ENCODE peak calls at places on chromosomes 5 and 9, in six cellular contexts. U is stimulated activated CD4-positive, alpha-beta T cell treated with anti-CD3 and anti-CD28 coated beads, Interleukin-2, amount 100 ng/mL, for 48 hours; A is GM03348; N is brain microvascular endothelial cell; X is frontal cortex; M is mucosa of gallbladder. L is an unnamed sample.

GRCh38 chr5:81530919-81531318 is 137.0 kb upstream of the ACOT12 start:
- DNase-seq in U (no peak), A (no peak), N (peak), X (no peak), M (no peak), L (no peak)

GRCh38 chr5:52708463-52708862 is 79.3 kb upstream of the ITGA1 start:
- DNase-seq in U (no peak), A (peak), N (no peak), X (no peak), M (no peak), L (no peak)

GRCh38 chr9:18437315-18438200 is 36.4 kb upstream of the ADAMTSL1 start:
- DNase-seq in U (no peak), A (peak), N (peak), X (no peak), M (no peak), L (no peak)

GRCh38 chr9:11933926-11934325 is 759.3 kb upstream of the TYRP1 start:
- DNase-seq in U (no peak), A (peak), N (peak), X (no peak), M (no peak), L (no peak)

GRCh38 chr5:96517294-96517693 is 84.2 kb upstream of the PCSK1 start:
- DNase-seq in U (no peak), A (no peak), N (peak), X (no peak), M (no peak), L (no peak)

GRCh38 chr9:33040792-33041458 is 15.9 kb downstream of the DNAJA1 start:
- DNase-seq in U (no peak), A (no peak), N (no peak), X (no peak), M (no peak), L (no peak)

GRCh38 chr9:34929506-34930102 is 28.5 kb upstream of the PHF24 start:
- DNase-seq in U (peak), A (peak), N (peak), X (no peak), M (no peak), L (no peak)

GRCh38 chr5:1390861-1391600 is 46.1 kb upstream of the CLPTM1L start:
- DNase-seq in U (no peak), A (no peak), N (no peak), X (no peak), M (no peak), L (no peak)

GRCh38 chr9:127065592-127065991 is 56.8 kb downstream of the ANGPTL2 start:
- DNase-seq in U (no peak), A (peak), N (peak), X (no peak), M (no peak), L (no peak)

GRCh38 chr9:91195372-91196012 is 166.2 kb downstream of the AUH start:
- DNase-seq in U (no peak), A (no peak), N (no peak), X (no peak), M (no peak), L (peak)

GRCh38 chr9:130473521-130473920 is 28.8 kb downstream of the ASS1 start:
- DNase-seq in U (no peak), A (no peak), N (no peak), X (no peak), M (no peak), L (no peak)

GRCh38 chr5:150137168-150137957 is 18.3 kb downstream of the PDGFRB start:
- DNase-seq in U (no peak), A (peak), N (peak), X (no peak), M (no peak), L (no peak)

GRCh38 chr9:137878146-137878941 is 762 bp downstream of the CACNA1B start:
- DNase-seq in U (peak), A (peak), N (peak), X (peak), M (no peak), L (no peak)

GRCh38 chr5:1282139-1282992 is 12.5 kb downstream of the TERT start:
- DNase-seq in U (no peak), A (no peak), N (no peak), X (no peak), M (no peak), L (no peak)

GRCh38 chr9:131818089-131818488 is 78.2 kb upstream of the RAPGEF1 start:
- DNase-seq in U (no peak), A (no peak), N (no peak), X (no peak), M (no peak), L (no peak)

GRCh38 chr9:81759680-81760215 is 70.4 kb upstream of the TLE1 start:
- DNase-seq in U (no peak), A (peak), N (peak), X (no peak), M (peak), L (no peak)

GRCh38 chr5:155872801-155873200 is 454.2 kb upstream of the SGCD start:
- DNase-seq in U (no peak), A (peak), N (no peak), X (no peak), M (no peak), L (no peak)

GRCh38 chr5:31983851-31984250 is 190.3 kb downstream of the GOLPH3 start:
- DNase-seq in U (no peak), A (peak), N (no peak), X (no peak), M (no peak), L (no peak)

GRCh38 chr9:136538599-136539426 is 7.0 kb downstream of the NOTCH1 start:
- DNase-seq in U (peak), A (no peak), N (no peak), X (peak), M (no peak), L (no peak)

GRCh38 chr5:17897776-17898175 is 263.5 kb downstream of the TAF11L14 start:
- DNase-seq in U (no peak), A (no peak), N (no peak), X (no peak), M (no peak), L (no peak)

GRCh38 chr5:3844266-3844665 is 248.6 kb downstream of the IRX1 start:
- DNase-seq in U (no peak), A (no peak), N (no peak), X (no peak), M (no peak), L (no peak)

GRCh38 chr9:126440938-126441337 is 114.3 kb downstream of the MVB12B start:
- DNase-seq in U (no peak), A (peak), N (no peak), X (peak), M (no peak), L (no peak)

GRCh38 chr5:179313849-179314521 is 31.3 kb downstream of the ADAMTS2 start:
- DNase-seq in U (no peak), A (peak), N (no peak), X (peak), M (peak), L (peak)

GRCh38 chr9:99192786-99193465 is 28.8 kb downstream of the ALG2 start:
- DNase-seq in U (no peak), A (peak), N (no peak), X (no peak), M (no peak), L (no peak)

GRCh38 chr5:126624534-126624933 is 23.8 kb downstream of the PHAX start:
- DNase-seq in U (no peak), A (peak), N (peak), X (no peak), M (no peak), L (no peak)

GRCh38 chr5:174097486-174098185 is 52.1 kb downstream of the NSG2 start:
- DNase-seq in U (no peak), A (no peak), N (no peak), X (no peak), M (no peak), L (no peak)

GRCh38 chr5:92566113-92566767 is 1014.8 kb downstream of the NR2F1-AS1 start:
- DNase-seq in U (no peak), A (no peak), N (no peak), X (no peak), M (no peak), L (no peak)

GRCh38 chr5:130316971-130317421 is 412.7 kb downstream of the CHSY3 start:
- DNase-seq in U (no peak), A (no peak), N (no peak), X (no peak), M (no peak), L (no peak)

GRCh38 chr5:90641528-90641927 is 82.9 kb downstream of the ADGRV1 start:
- DNase-seq in U (no peak), A (no peak), N (no peak), X (no peak), M (no peak), L (no peak)

GRCh38 chr5:143987751-143988560 is 176.0 kb downstream of the HMHB1 start:
- DNase-seq in U (no peak), A (no peak), N (no peak), X (no peak), M (no peak), L (no peak)

L was measured in lung.